ENCODE peak calls at places on chromosomes 7 and 10, in four cellular contexts. X is transverse colon, V is lung, C is OCI-LY7. D is an unnamed sample.

GRCh38 chr7:12670071-12670729 is 17.2 kb upstream of the ARL4A start:
- DNase-seq in C (no peak), V (no peak), X (no peak), D (no peak)

GRCh38 chr10:63456437-63457210 is 9.2 kb downstream of the JMJD1C start:
- DNase-seq in C (no peak), X (no peak), V (no peak), D (no peak)

GRCh38 chr10:95388539-95388938 is 97.7 kb upstream of the PDLIM1 start:
- DNase-seq in X (no peak), V (no peak), C (no peak), D (no peak)

GRCh38 chr10:7193369-7193768 is 217.5 kb downstream of the SFMBT2 start:
- DNase-seq in C (no peak), X (no peak), V (no peak), D (peak; percentile 84)

GRCh38 chr10:119478111-119479047 is 64.1 kb downstream of the RGS10 start:
- DNase-seq in X (no peak), V (no peak), C (peak; percentile 90), D (peak; percentile 50)

GRCh38 chr10:71647526-71648354 is 71.8 kb downstream of the C10orf105 start:
- DNase-seq in V (no peak), X (no peak), C (peak; percentile 70), D (no peak)

GRCh38 chr7:79137942-79138341 is 315.5 kb downstream of the MAGI2 start:
- DNase-seq in C (no peak), X (no peak), V (no peak), D (no peak)

GRCh38 chr7:79610905-79611304 is 157.4 kb upstream of the MAGI2 start:
- DNase-seq in C (no peak), X (no peak), V (no peak), D (no peak)

GRCh38 chr10:106996510-106996909 is 168.0 kb downstream of the SORCS1 start:
- DNase-seq in X (no peak), C (no peak), V (no peak), D (no peak)

GRCh38 chr10:106992064-106992463 is 172.4 kb downstream of the SORCS1 start:
- DNase-seq in C (no peak), V (no peak), X (no peak), D (no peak)

GRCh38 chr10:106999118-106999707 is 165.3 kb downstream of the SORCS1 start:
- DNase-seq in V (no peak), X (no peak), C (no peak), D (no peak)

GRCh38 chr10:106997721-106998120 is 166.8 kb downstream of the SORCS1 start:
- DNase-seq in V (peak; percentile 36), C (no peak), X (peak; percentile 11), D (no peak)
- H3K27ac ChIP-seq in V (no peak overlapping the region), C (no peak overlapping the region), X (no peak overlapping the region), D (no peak overlapping the region)

DNA sequence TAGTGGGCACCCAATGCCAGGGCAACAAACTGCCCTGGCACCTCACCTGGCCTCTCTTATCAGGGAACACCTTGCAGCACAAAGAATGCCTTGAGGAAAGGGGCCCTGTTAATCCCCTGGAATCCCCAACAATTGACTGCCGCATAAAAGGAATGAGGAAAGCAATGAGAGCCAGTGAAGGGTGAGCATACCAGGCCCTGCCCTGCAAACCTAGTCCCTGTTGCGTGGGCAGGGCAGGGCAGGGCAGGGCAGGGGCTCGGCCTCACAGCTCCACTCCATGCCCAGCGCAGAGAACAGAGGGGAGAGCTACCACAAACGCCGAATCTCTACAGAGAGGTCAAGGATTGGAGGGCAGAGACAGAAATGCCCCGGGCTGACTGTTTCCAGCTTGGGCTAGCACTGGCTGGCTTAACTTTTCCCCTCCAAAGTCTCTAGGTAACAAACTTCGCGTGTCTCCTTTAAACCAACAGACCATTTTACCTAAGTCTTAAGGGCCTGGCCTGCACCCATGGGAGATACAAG is 1.1 kb downstream of the ANXA11 start:
- DNase-seq in C (peak; percentile 27), V (peak; percentile 66), X (peak; percentile 89), D (no peak)
- H3K4me1 ChIP-seq in C (peaks cover 53% of the 10 kb centered on the region), V (peaks cover 25% of the 10 kb centered on the region), X (peaks cover 73% of the 10 kb centered on the region), D (peaks cover 65% of the 10 kb centered on the region)

GRCh38 chr10:14810969-14811953 is 26.6 kb downstream of the CDNF start:
- DNase-seq in V (no peak), X (no peak), C (peak; percentile 26), D (no peak)
- H3K27ac ChIP-seq in V (no peak overlapping the region), X (no peak overlapping the region), C (no peak overlapping the region), D (no peak overlapping the region)

GRCh38 chr10:125096371-125096770 is 64.0 kb downstream of the CTBP2 start:
- DNase-seq in V (no peak), C (no peak), X (no peak), D (no peak)
- H3K4me1 ChIP-seq in V (peaks cover 36% of the 10 kb centered on the region), C (no peaks in the 10 kb centered on the region), X (peaks cover 30% of the 10 kb centered on the region), D (no peaks in the 10 kb centered on the region)

DNA sequence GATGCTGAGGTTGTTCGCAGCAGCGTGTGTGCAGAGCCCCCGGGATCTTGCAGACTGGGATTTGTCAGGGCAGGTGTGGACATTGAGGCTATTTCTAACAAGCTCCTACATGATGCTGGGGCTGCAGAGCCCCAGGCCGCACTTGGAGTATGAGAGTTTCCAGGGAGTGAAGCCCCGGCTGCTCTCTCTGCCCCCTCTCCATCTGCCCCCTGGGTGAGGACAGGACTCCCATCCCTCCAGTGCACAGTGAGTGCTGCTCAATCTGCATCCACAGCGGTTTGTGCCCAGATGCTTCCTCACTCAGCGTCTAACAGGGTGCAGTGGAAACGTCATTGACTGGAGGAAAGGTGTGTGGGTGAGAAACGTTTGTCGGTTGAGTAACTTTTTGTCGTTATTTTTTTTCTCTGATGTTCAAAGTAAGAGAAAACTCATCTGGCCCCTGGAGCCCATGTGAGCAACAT is 25.3 kb downstream of the IL2RA start:
- DNase-seq in X (no peak), C (peak; percentile 70), V (peak; percentile 19), D (peak; percentile 58)
- H3K27ac ChIP-seq in X (no peak overlapping the region), C (peak overlapping the region; percentile 73), V (no peak overlapping the region), D (peak overlapping the region; percentile 94)

GRCh38 chr10:28467615-28468014 is 65.3 kb upstream of the WAC start:
- DNase-seq in X (no peak), V (no peak), C (no peak), D (no peak)
- H3K4me1 ChIP-seq in X (no peaks in the 10 kb centered on the region), V (no peaks in the 10 kb centered on the region), C (no peaks in the 10 kb centered on the region), D (no peaks in the 10 kb centered on the region)

GRCh38 chr7:46786221-46786951 is 795.5 kb downstream of the TNS3 start:
- DNase-seq in X (no peak), V (no peak), C (no peak), D (no peak)

GRCh38 chr7:46781901-46782439 is 799.9 kb downstream of the TNS3 start:
- DNase-seq in V (no peak), C (no peak), X (no peak), D (no peak)

GRCh38 chr7:46786995-46787394 is 794.9 kb downstream of the TNS3 start:
- DNase-seq in X (no peak), V (no peak), C (no peak), D (no peak)

DNA sequence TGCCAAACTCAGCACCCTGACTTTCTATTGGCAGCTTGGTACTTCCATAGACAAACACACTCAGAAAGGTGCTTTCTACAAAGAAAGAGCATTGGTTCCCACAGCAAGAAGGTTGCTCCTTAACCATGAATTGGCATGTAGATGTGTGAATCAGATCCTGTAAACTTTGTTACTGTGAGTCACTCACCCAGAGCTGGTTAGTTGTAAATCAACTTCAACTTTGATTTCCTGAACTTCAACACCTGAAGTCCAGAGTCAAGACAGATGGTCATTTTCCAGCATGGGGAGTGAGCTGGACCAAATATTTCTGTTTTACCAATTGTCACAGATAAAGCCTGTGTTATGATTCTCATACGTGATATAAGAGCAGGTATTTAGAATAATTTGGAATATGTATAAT is 797.2 kb downstream of the TNS3 start:
- DNase-seq in C (no peak), X (no peak), V (no peak), D (no peak)
- H3K27ac ChIP-seq in C (no peak overlapping the region), X (no peak overlapping the region), V (no peak overlapping the region), D (no peak overlapping the region)